ENCODE peak calls at places on chromosomes 3 and 15, in eight cellular contexts. P is brain microvascular endothelial cell, B is OCI-LY7, K is HL-60, M is H1, X is fibroblast of pulmonary artery, A is endothelial cell of umbilical vein, Z is AG09309. Y is an unnamed sample.

GRCh38 chr3:28907616-28908015 is 373.3 kb upstream of the RBMS3 start:
- DNase-seq in P (no peak), B (no peak), K (no peak), M (no peak), X (no peak), A (no peak), Z (no peak), Y (no peak)

GRCh38 chr3:127375151-127375937 is 87.5 kb upstream of the PRR20G start:
- DNase-seq in P (no peak), B (no peak), K (no peak), M (no peak), X (no peak), A (no peak), Z (no peak), Y (no peak)

GRCh38 chr15:64599716-64600115 is 139.3 kb downstream of the ZNF609 start:
- DNase-seq in P (no peak), B (no peak), K (no peak), M (no peak), X (peak; percentile 53), A (peak; percentile 20), Z (no peak), Y (no peak)

GRCh38 chr15:74615313-74616019 is at the start of gene CLK3:
- DNase-seq in P (peak; percentile 71), B (peak; percentile 97), K (peak; percentile 93), M (peak; percentile 79), X (peak; percentile 92), A (peak; percentile 89), Z (peak; percentile 48), Y (peak; percentile 94)

GRCh38 chr3:27302891-27303290 is 66.3 kb downstream of the NEK10 start:
- DNase-seq in P (no peak), B (no peak), K (no peak), M (no peak), X (no peak), A (no peak), Z (no peak), Y (no peak)

GRCh38 chr3:37645801-37646380 is 215.8 kb upstream of the CTDSPL start:
- DNase-seq in P (no peak), B (no peak), K (no peak), M (no peak), X (no peak), A (no peak), Z (no peak), Y (no peak)

GRCh38 chr3:33035596-33035995 is 61.4 kb downstream of the GLB1 start:
- DNase-seq in P (no peak), B (no peak), K (no peak), M (no peak), X (peak; percentile 70), A (peak; percentile 6), Z (no peak), Y (peak; percentile 16)

GRCh38 chr15:33516563-33516962 is 205.8 kb downstream of the RYR3 start:
- DNase-seq in P (no peak), B (no peak), K (no peak), M (no peak), X (no peak), A (no peak), Z (no peak), Y (no peak)

GRCh38 chr15:60804986-60805949 is 326.3 kb upstream of the ICE2 start:
- DNase-seq in P (peak; percentile 79), B (no peak), K (no peak), M (peak; percentile 91), X (peak; percentile 82), A (peak; percentile 56), Z (peak; percentile 61), Y (no peak)

DNA sequence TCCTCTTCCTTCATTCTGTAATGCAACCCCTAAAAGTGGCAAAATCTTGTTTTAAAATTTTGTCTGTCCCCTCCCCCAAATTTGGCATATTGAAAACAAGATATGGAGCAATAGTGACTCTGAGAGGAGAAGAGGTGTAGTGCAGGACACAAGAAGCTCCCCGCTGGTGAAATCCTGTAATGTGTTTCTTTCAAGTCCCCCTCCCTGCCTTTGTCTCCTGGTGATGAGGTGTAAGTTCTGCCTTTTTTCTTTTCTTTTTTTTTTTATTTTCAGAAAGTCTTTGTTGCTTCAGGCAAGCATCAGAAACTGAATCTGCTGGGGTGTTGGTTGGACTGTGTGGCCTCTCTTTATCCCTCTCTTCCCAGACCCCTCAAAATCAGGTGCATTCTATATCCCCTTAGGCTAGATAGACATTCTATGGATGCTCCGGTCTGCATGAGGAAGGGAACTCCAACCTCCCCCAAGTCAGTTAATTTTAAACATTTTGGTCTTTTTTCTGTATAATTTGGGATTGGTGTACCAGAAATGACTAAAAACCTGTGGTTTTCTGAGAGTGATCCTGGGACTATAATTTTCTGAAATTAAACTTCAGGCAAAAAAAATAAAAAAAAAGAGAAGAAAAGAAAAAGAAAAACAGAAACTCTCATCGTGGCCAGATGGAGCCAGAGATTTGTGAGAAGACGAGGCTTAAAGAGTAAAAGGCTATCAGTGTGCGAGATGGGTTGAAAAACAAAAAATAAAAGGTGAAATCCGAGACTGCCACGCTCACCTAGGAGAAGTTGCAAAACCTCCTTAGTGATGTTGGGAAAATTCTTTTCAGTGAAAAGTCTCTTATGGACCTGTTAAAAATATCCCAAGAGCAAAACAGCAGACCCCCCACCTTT is 21.4 kb downstream of the ACKR2 start:
- DNase-seq in P (no peak), B (peak; percentile 35), K (peak; percentile 29), M (no peak), X (peak; percentile 32), A (no peak), Z (no peak), Y (peak; percentile 42)
- TF ChIP-seq CTCF in P (peak; percentile 32), B (peak; percentile 50), K (no peak), M (peak; percentile 70), X (peak; percentile 35), A (no peak), Z (peak; percentile 41), Y (peak; percentile 54)

GRCh38 chr15:81863157-81863556 is 182.7 kb downstream of the MEX3B start:
- DNase-seq in P (peak; percentile 60), B (no peak), K (no peak), M (no peak), X (no peak), A (no peak), Z (no peak), Y (peak; percentile 2)

GRCh38 chr15:81856627-81857026 is 189.2 kb downstream of the MEX3B start:
- DNase-seq in P (no peak), B (no peak), K (no peak), M (no peak), X (no peak), A (no peak), Z (no peak), Y (no peak)

GRCh38 chr15:81858136-81858535 is 187.7 kb downstream of the MEX3B start:
- DNase-seq in P (no peak), B (no peak), K (no peak), M (no peak), X (no peak), A (no peak), Z (no peak), Y (no peak)

GRCh38 chr15:81859737-81860516 is 185.9 kb downstream of the MEX3B start:
- DNase-seq in P (no peak), B (peak; percentile 90), K (no peak), M (no peak), X (no peak), A (no peak), Z (no peak), Y (no peak)

DNA sequence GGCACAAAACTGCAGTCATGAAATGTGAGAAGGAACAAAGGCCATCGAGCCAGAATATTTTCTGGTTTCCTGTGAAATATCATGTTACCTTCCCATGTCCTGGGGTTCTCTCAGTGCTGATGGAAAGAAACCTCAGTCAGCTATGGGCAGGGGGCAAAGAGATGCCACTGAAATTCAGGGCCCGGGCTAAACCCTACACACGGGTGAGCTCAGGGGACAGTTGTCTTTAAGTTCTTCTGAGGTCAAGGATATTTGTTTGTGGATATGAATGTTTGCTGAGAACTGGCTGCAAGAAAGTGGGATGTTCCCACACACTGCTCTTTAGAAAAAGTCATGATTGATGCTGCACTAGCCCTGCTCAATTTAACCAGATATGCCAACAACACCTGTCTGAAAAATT is 187.2 kb downstream of the MEX3B start:
- DNase-seq in P (no peak), B (peak; percentile 25), K (no peak), M (no peak), X (no peak), A (no peak), Z (no peak), Y (no peak)
- H3K4me3 ChIP-seq in P (no peak overlapping the region), B (no peak overlapping the region), K (no peak overlapping the region), M (no peak overlapping the region), X (no peak overlapping the region), A (no peak overlapping the region), Z (no peak overlapping the region), Y (no peak overlapping the region)

DNA sequence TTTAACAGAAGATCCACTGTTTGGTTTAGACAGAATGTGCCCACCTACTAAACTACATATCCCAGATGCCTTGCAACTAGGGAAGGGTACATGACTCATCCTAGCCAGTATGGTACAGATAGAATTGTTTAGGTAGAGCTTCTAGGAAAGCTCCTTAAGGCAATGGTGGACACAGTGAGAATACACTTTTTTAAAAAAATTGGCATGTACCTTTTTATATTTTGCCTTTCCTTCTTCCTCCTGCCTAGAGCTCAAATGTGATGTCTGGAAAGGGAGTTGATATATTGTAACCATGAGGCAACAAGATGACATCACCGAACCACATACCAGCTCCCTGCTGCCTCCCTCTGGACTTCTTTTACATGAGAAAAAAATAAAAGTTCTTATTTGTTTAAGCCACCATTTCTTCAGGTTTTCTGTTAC is 14.4 kb upstream of the C3orf80 start:
- DNase-seq in P (peak; percentile 68), B (no peak), K (no peak), M (no peak), X (peak; percentile 81), A (peak; percentile 33), Z (peak; percentile 28), Y (peak; percentile 74)
- TF ChIP-seq CTCF in P (peak; percentile 60), B (peak; percentile 37), K (no peak), M (peak; percentile 17), X (peak; percentile 58), A (peak; percentile 22), Z (peak; percentile 43), Y (peak; percentile 56)

DNA sequence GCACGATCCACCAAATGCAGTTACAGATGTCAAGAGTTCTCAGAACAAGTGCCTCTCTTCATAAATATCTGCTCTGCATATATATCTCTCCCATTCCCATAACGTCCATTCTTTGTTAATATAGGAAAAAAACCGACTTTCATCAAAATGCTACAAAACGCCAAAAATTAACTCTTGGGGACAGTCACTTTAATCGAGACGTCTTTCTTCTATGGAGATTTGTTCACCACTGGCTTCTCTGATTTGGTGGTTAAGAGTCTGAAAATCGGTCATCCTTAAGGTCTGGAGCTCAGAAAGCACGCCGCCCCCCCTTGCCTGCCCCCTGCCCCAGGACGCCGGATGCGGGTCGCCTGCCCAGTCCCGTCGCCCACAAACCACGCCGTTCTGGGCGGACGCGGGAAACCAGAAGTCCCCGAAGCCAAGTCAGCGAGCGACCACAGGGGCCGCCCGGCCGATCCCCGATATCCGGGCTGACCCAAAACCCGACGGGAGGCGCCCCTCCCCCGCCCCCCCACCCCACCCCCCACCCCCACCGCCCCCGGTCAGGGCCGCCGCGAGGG is 252.7 kb downstream of the TJP1 start:
- DNase-seq in P (no peak), B (no peak), K (no peak), M (no peak), X (no peak), A (no peak), Z (no peak), Y (no peak)
- H3K4me3 ChIP-seq in P (no peak overlapping the region), B (no peak overlapping the region), K (no peak overlapping the region), M (no peak overlapping the region), X (no peak overlapping the region), A (no peak overlapping the region), Z (no peak overlapping the region), Y (no peak overlapping the region)

Y was measured in fibroblast of villous mesenchyme.